ENCODE peak calls at places on chromosomes 13 and 19, in six cellular contexts. One of them, this sample, is unnamed.

GRCh38 chr19:43809762-43810696 is 7.8 kb upstream of the LYPD5 start:
- DNase-seq in breast epithelium: no peak
- DNase-seq in cardiac muscle cell: peak; percentile 61
- DNase-seq in brain microvascular endothelial cell: peak; percentile 25
- DNase-seq in fibroblast of villous mesenchyme: peak; percentile 67
- DNase-seq in PC-3: peak; percentile 75
- DNase-seq in this sample: no peak

GRCh38 chr13:29457299-29457698 is 138.2 kb downstream of the SLC7A1 start:
- DNase-seq in brain microvascular endothelial cell: peak; percentile 79
- DNase-seq in breast epithelium: no peak
- DNase-seq in fibroblast of villous mesenchyme: peak; percentile 83
- DNase-seq in cardiac muscle cell: no peak
- DNase-seq in PC-3: peak; percentile 85
- DNase-seq in this sample: no peak

GRCh38 chr13:100139822-100140221 is 50.9 kb downstream of the PCCA start:
- DNase-seq in PC-3: no peak
- DNase-seq in breast epithelium: no peak
- DNase-seq in brain microvascular endothelial cell: no peak
- DNase-seq in fibroblast of villous mesenchyme: peak; percentile 16
- DNase-seq in cardiac muscle cell: no peak
- DNase-seq in this sample: no peak

GRCh38 chr13:64371045-64371444 is 2859.1 kb downstream of the PCDH9 start:
- DNase-seq in PC-3: peak; percentile 84
- DNase-seq in brain microvascular endothelial cell: peak; percentile 7
- DNase-seq in cardiac muscle cell: no peak
- DNase-seq in breast epithelium: no peak
- DNase-seq in fibroblast of villous mesenchyme: no peak
- DNase-seq in this sample: peak; percentile 54

GRCh38 chr13:99164226-99164625 is 36.4 kb upstream of the UBAC2 start:
- DNase-seq in fibroblast of villous mesenchyme: no peak
- DNase-seq in PC-3: no peak
- DNase-seq in breast epithelium: no peak
- DNase-seq in brain microvascular endothelial cell: no peak
- DNase-seq in cardiac muscle cell: no peak
- DNase-seq in this sample: no peak

GRCh38 chr13:25981060-25981459 is 70.8 kb downstream of the SHISA2 start:
- DNase-seq in PC-3: no peak
- DNase-seq in brain microvascular endothelial cell: no peak
- DNase-seq in breast epithelium: no peak
- DNase-seq in cardiac muscle cell: no peak
- DNase-seq in fibroblast of villous mesenchyme: peak; percentile 17
- DNase-seq in this sample: no peak

GRCh38 chr19:16969127-16969526 is 57.5 kb downstream of the CPAMD8 start:
- DNase-seq in PC-3: peak; percentile 63
- DNase-seq in brain microvascular endothelial cell: peak; percentile 9
- DNase-seq in fibroblast of villous mesenchyme: peak; percentile 7
- DNase-seq in cardiac muscle cell: no peak
- DNase-seq in breast epithelium: peak; percentile 21
- DNase-seq in this sample: no peak

GRCh38 chr19:1066748-1067340 is at the start of gene ARHGAP45:
- DNase-seq in PC-3: peak; percentile 48
- DNase-seq in brain microvascular endothelial cell: no peak
- DNase-seq in cardiac muscle cell: no peak
- DNase-seq in breast epithelium: no peak
- DNase-seq in fibroblast of villous mesenchyme: no peak
- DNase-seq in this sample: no peak

GRCh38 chr13:29849731-29850212 is 645 bp downstream of the UBL3 start:
- DNase-seq in cardiac muscle cell: peak; percentile 76
- DNase-seq in brain microvascular endothelial cell: peak; percentile 43
- DNase-seq in breast epithelium: peak; percentile 66
- DNase-seq in PC-3: peak; percentile 55
- DNase-seq in fibroblast of villous mesenchyme: peak; percentile 51
- DNase-seq in this sample: peak; percentile 60

GRCh38 chr13:21230516-21230915 is 54.1 kb downstream of the MRPL57 start:
- DNase-seq in brain microvascular endothelial cell: peak; percentile 15
- DNase-seq in cardiac muscle cell: no peak
- DNase-seq in breast epithelium: no peak
- DNase-seq in PC-3: no peak
- DNase-seq in fibroblast of villous mesenchyme: no peak
- DNase-seq in this sample: no peak

GRCh38 chr19:48837081-48837524 is 812 bp upstream of the HSD17B14 start:
- DNase-seq in cardiac muscle cell: peak; percentile 96
- DNase-seq in fibroblast of villous mesenchyme: peak; percentile 87
- DNase-seq in breast epithelium: peak; percentile 86
- DNase-seq in brain microvascular endothelial cell: peak; percentile 86
- DNase-seq in PC-3: peak; percentile 82
- DNase-seq in this sample: peak; percentile 15

GRCh38 chr19:10517361-10517759 is at the start of gene S1PR5:
- DNase-seq in brain microvascular endothelial cell: no peak
- DNase-seq in PC-3: no peak
- DNase-seq in breast epithelium: no peak
- DNase-seq in cardiac muscle cell: peak; percentile 38
- DNase-seq in fibroblast of villous mesenchyme: peak; percentile 10
- DNase-seq in this sample: peak; percentile 28

GRCh38 chr13:94182185-94182761 is 297.2 kb downstream of the DCT start:
- DNase-seq in fibroblast of villous mesenchyme: no peak
- DNase-seq in cardiac muscle cell: no peak
- DNase-seq in brain microvascular endothelial cell: no peak
- DNase-seq in PC-3: no peak
- DNase-seq in breast epithelium: no peak
- DNase-seq in this sample: no peak

GRCh38 chr13:26280822-26281221 is 26.9 kb downstream of the CDK8 start:
- DNase-seq in breast epithelium: no peak
- DNase-seq in fibroblast of villous mesenchyme: no peak
- DNase-seq in cardiac muscle cell: no peak
- DNase-seq in PC-3: no peak
- DNase-seq in brain microvascular endothelial cell: peak; percentile 2
- DNase-seq in this sample: no peak

GRCh38 chr19:3966051-3967017 is 4.6 kb downstream of the DAPK3 start:
- DNase-seq in PC-3: no peak
- DNase-seq in cardiac muscle cell: no peak
- DNase-seq in fibroblast of villous mesenchyme: no peak
- DNase-seq in breast epithelium: no peak
- DNase-seq in brain microvascular endothelial cell: no peak
- DNase-seq in this sample: no peak

GRCh38 chr19:40445945-40446784 is 2.0 kb upstream of the SERTAD3 start:
- DNase-seq in fibroblast of villous mesenchyme: peak; percentile 14
- DNase-seq in brain microvascular endothelial cell: no peak
- DNase-seq in breast epithelium: peak; percentile 38
- DNase-seq in cardiac muscle cell: no peak
- DNase-seq in PC-3: peak; percentile 55
- DNase-seq in this sample: no peak

GRCh38 chr19:7898967-7899366 is 4.7 kb upstream of the MAP2K7 start:
- DNase-seq in PC-3: no peak
- DNase-seq in fibroblast of villous mesenchyme: no peak
- DNase-seq in brain microvascular endothelial cell: no peak
- DNase-seq in breast epithelium: no peak
- DNase-seq in cardiac muscle cell: no peak
- DNase-seq in this sample: no peak

GRCh38 chr19:5693195-5694166 is 3.4 kb downstream of the RPL36 start:
- DNase-seq in cardiac muscle cell: no peak
- DNase-seq in breast epithelium: no peak
- DNase-seq in brain microvascular endothelial cell: no peak
- DNase-seq in fibroblast of villous mesenchyme: no peak
- DNase-seq in PC-3: no peak
- DNase-seq in this sample: no peak

GRCh38 chr19:42092350-42092749 is 16.4 kb downstream of the ZNF574 start:
- DNase-seq in PC-3: peak; percentile 60
- DNase-seq in cardiac muscle cell: no peak
- DNase-seq in brain microvascular endothelial cell: no peak
- DNase-seq in fibroblast of villous mesenchyme: no peak
- DNase-seq in breast epithelium: no peak
- DNase-seq in this sample: peak; percentile 50

GRCh38 chr13:99288069-99288468 is 19.1 kb downstream of the GPR183 start:
- DNase-seq in breast epithelium: no peak
- DNase-seq in brain microvascular endothelial cell: no peak
- DNase-seq in PC-3: no peak
- DNase-seq in fibroblast of villous mesenchyme: no peak
- DNase-seq in cardiac muscle cell: no peak
- DNase-seq in this sample: no peak

GRCh38 chr13:37202264-37202663 is 96.8 kb upstream of the CSNK1A1L start:
- DNase-seq in PC-3: no peak
- DNase-seq in fibroblast of villous mesenchyme: peak; percentile 29
- DNase-seq in cardiac muscle cell: no peak
- DNase-seq in breast epithelium: no peak
- DNase-seq in brain microvascular endothelial cell: no peak
- DNase-seq in this sample: no peak

GRCh38 chr13:49220035-49220855 is at the start of gene MLNR:
- DNase-seq in cardiac muscle cell: peak; percentile 48
- DNase-seq in PC-3: no peak
- DNase-seq in breast epithelium: no peak
- DNase-seq in fibroblast of villous mesenchyme: peak; percentile 47
- DNase-seq in brain microvascular endothelial cell: no peak
- DNase-seq in this sample: peak; percentile 42

GRCh38 chr13:113211774-113212173 is 2.4 kb downstream of the CUL4A start:
- DNase-seq in fibroblast of villous mesenchyme: no peak
- DNase-seq in brain microvascular endothelial cell: no peak
- DNase-seq in PC-3: peak; percentile 19
- DNase-seq in cardiac muscle cell: no peak
- DNase-seq in breast epithelium: no peak
- DNase-seq in this sample: peak; percentile 16

GRCh38 chr19:57672466-57672865 is 3.7 kb downstream of the ZSCAN4 start:
- DNase-seq in fibroblast of villous mesenchyme: no peak
- DNase-seq in PC-3: no peak
- DNase-seq in breast epithelium: no peak
- DNase-seq in brain microvascular endothelial cell: no peak
- DNase-seq in cardiac muscle cell: no peak
- DNase-seq in this sample: no peak

GRCh38 chr19:47095707-47096704 is 17.6 kb downstream of the ZC3H4 start:
- DNase-seq in breast epithelium: peak; percentile 95
- DNase-seq in cardiac muscle cell: no peak
- DNase-seq in PC-3: peak; percentile 94
- DNase-seq in brain microvascular endothelial cell: no peak
- DNase-seq in fibroblast of villous mesenchyme: peak; percentile 53
- DNase-seq in this sample: no peak

GRCh38 chr13:113013878-113014751 is 45.1 kb downstream of the MCF2L start:
- DNase-seq in breast epithelium: no peak
- DNase-seq in fibroblast of villous mesenchyme: no peak
- DNase-seq in cardiac muscle cell: no peak
- DNase-seq in PC-3: peak; percentile 50
- DNase-seq in brain microvascular endothelial cell: no peak
- DNase-seq in this sample: no peak

GRCh38 chr19:54158812-54159351 is 639 bp downstream of the LENG1 start:
- DNase-seq in brain microvascular endothelial cell: no peak
- DNase-seq in fibroblast of villous mesenchyme: no peak
- DNase-seq in breast epithelium: no peak
- DNase-seq in PC-3: peak; percentile 36
- DNase-seq in cardiac muscle cell: peak; percentile 8
- DNase-seq in this sample: no peak

GRCh38 chr13:77492982-77493381 is 42.5 kb upstream of the SCEL start:
- DNase-seq in cardiac muscle cell: peak; percentile 23
- DNase-seq in fibroblast of villous mesenchyme: peak; percentile 19
- DNase-seq in brain microvascular endothelial cell: peak; percentile 14
- DNase-seq in breast epithelium: no peak
- DNase-seq in PC-3: peak; percentile 69
- DNase-seq in this sample: no peak

GRCh38 chr13:36146513-36147276 is 15.5 kb upstream of the DCLK1 start:
- DNase-seq in PC-3: no peak
- DNase-seq in cardiac muscle cell: no peak
- DNase-seq in breast epithelium: no peak
- DNase-seq in fibroblast of villous mesenchyme: no peak
- DNase-seq in brain microvascular endothelial cell: no peak
- DNase-seq in this sample: no peak

GRCh38 chr13:113361406-113361805 is 2.5 kb downstream of the GRTP1 start:
- DNase-seq in brain microvascular endothelial cell: no peak
- DNase-seq in fibroblast of villous mesenchyme: no peak
- DNase-seq in cardiac muscle cell: no peak
- DNase-seq in breast epithelium: no peak
- DNase-seq in PC-3: no peak
- DNase-seq in this sample: no peak

GRCh38 chr19:2186071-2186846 is 22.5 kb downstream of the DOT1L start:
- DNase-seq in PC-3: no peak
- DNase-seq in fibroblast of villous mesenchyme: peak; percentile 96
- DNase-seq in brain microvascular endothelial cell: peak; percentile 85
- DNase-seq in breast epithelium: peak; percentile 47
- DNase-seq in cardiac muscle cell: peak; percentile 77
- DNase-seq in this sample: peak; percentile 92
- H3K4me3 ChIP-seq in PC-3: no peak overlapping the region
- H3K4me3 ChIP-seq in fibroblast of villous mesenchyme: peak overlapping the region; percentile 14
- H3K4me3 ChIP-seq in brain microvascular endothelial cell: no peak overlapping the region
- H3K4me3 ChIP-seq in breast epithelium: peak overlapping the region; percentile 45
- H3K4me3 ChIP-seq in cardiac muscle cell: no peak overlapping the region
- H3K4me3 ChIP-seq in this sample: no peak overlapping the region

GRCh38 chr19:38862321-38863059 is 12.7 kb upstream of the HNRNPL start:
- DNase-seq in PC-3: peak; percentile 64
- DNase-seq in breast epithelium: peak; percentile 48
- DNase-seq in brain microvascular endothelial cell: no peak
- DNase-seq in fibroblast of villous mesenchyme: peak; percentile 97
- DNase-seq in cardiac muscle cell: no peak
- DNase-seq in this sample: no peak

GRCh38 chr19:38856813-38857212 is 7.0 kb upstream of the HNRNPL start:
- DNase-seq in breast epithelium: no peak
- DNase-seq in brain microvascular endothelial cell: no peak
- DNase-seq in PC-3: no peak
- DNase-seq in fibroblast of villous mesenchyme: no peak
- DNase-seq in cardiac muscle cell: no peak
- DNase-seq in this sample: no peak

GRCh38 chr19:38867176-38867780 is 10.8 kb downstream of the RINL start:
- DNase-seq in fibroblast of villous mesenchyme: no peak
- DNase-seq in PC-3: no peak
- DNase-seq in brain microvascular endothelial cell: no peak
- DNase-seq in cardiac muscle cell: no peak
- DNase-seq in breast epithelium: no peak
- DNase-seq in this sample: no peak

GRCh38 chr19:38861368-38861767 is 11.6 kb upstream of the HNRNPL start:
- DNase-seq in PC-3: no peak
- DNase-seq in brain microvascular endothelial cell: no peak
- DNase-seq in fibroblast of villous mesenchyme: no peak
- DNase-seq in breast epithelium: no peak
- DNase-seq in cardiac muscle cell: no peak
- DNase-seq in this sample: no peak
- H3K4me3 ChIP-seq in PC-3: no peak overlapping the region
- H3K4me3 ChIP-seq in brain microvascular endothelial cell: no peak overlapping the region
- H3K4me3 ChIP-seq in fibroblast of villous mesenchyme: no peak overlapping the region
- H3K4me3 ChIP-seq in breast epithelium: no peak overlapping the region
- H3K4me3 ChIP-seq in cardiac muscle cell: no peak overlapping the region
- H3K4me3 ChIP-seq in this sample: no peak overlapping the region

GRCh38 chr19:18433735-18434398 is 4.1 kb downstream of the ISYNA1 start:
- DNase-seq in breast epithelium: no peak
- DNase-seq in cardiac muscle cell: peak; percentile 55
- DNase-seq in fibroblast of villous mesenchyme: no peak
- DNase-seq in brain microvascular endothelial cell: no peak
- DNase-seq in PC-3: no peak
- DNase-seq in this sample: no peak
- H3K4me3 ChIP-seq in breast epithelium: peak overlapping the region; percentile 72
- H3K4me3 ChIP-seq in cardiac muscle cell: peak overlapping the region; percentile 25
- H3K4me3 ChIP-seq in fibroblast of villous mesenchyme: peak overlapping the region; percentile 35
- H3K4me3 ChIP-seq in brain microvascular endothelial cell: peak overlapping the region; percentile 58
- H3K4me3 ChIP-seq in PC-3: no peak overlapping the region
- H3K4me3 ChIP-seq in this sample: no peak overlapping the region

DNA sequence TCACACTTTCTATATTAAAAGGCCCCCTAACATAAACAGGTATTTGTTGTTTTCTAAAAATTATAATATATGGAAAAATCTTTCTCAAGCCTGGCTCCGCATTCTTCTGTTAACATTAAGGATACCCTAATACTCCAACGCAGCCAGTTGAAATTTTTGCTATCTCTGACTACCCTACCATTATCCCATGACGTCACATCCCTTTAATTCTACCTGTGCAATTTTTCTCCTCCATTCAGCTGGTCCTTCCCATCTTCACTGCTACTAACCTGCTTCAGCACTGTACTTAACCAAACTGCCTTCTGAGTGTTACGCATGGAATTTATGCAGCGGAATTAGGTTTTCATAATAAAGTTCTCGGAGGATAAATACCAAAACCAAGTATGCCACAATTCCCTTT is 1.0 kb downstream of the MRPS31 start:
- DNase-seq in fibroblast of villous mesenchyme: no peak
- DNase-seq in cardiac muscle cell: no peak
- DNase-seq in PC-3: no peak
- DNase-seq in breast epithelium: no peak
- DNase-seq in brain microvascular endothelial cell: no peak
- DNase-seq in this sample: no peak
- H3K4me3 ChIP-seq in fibroblast of villous mesenchyme: peak overlapping the region; percentile 99
- H3K4me3 ChIP-seq in cardiac muscle cell: peak overlapping the region; percentile 88
- H3K4me3 ChIP-seq in PC-3: peak overlapping the region; percentile 97
- H3K4me3 ChIP-seq in breast epithelium: peak overlapping the region; percentile 81
- H3K4me3 ChIP-seq in brain microvascular endothelial cell: peak overlapping the region; percentile 97
- H3K4me3 ChIP-seq in this sample: peak overlapping the region; percentile 76